ENCODE peak calls at places on chromosomes 5 and 9, in six cellular contexts. One of them, this sample, is unnamed.

GRCh38 chr9:111036946-111037743 is 1.1 kb downstream of the LPAR1 start:
- DNase-seq in A549: no peak
- DNase-seq in GM12878: no peak
- DNase-seq in endothelial cell of umbilical vein: no peak
- DNase-seq in HepG2: no peak
- DNase-seq in K562: no peak
- DNase-seq in this sample: no peak

GRCh38 chr9:137774775-137775386 is 102.7 kb upstream of the CACNA1B start:
- DNase-seq in A549: no peak
- DNase-seq in GM12878: no peak
- DNase-seq in endothelial cell of umbilical vein: no peak
- DNase-seq in HepG2: no peak
- DNase-seq in K562: no peak
- DNase-seq in this sample: no peak

GRCh38 chr9:128088253-128088945 is 20.4 kb downstream of the SLC25A25 start:
- DNase-seq in A549: no peak
- DNase-seq in GM12878: no peak
- DNase-seq in endothelial cell of umbilical vein: no peak
- DNase-seq in HepG2: no peak
- DNase-seq in K562: no peak
- DNase-seq in this sample: no peak

GRCh38 chr5:90134892-90135291 is 274.7 kb downstream of the CETN3 start:
- DNase-seq in A549: no peak
- DNase-seq in GM12878: no peak
- DNase-seq in endothelial cell of umbilical vein: peak
- DNase-seq in HepG2: no peak
- DNase-seq in K562: no peak
- DNase-seq in this sample: no peak

GRCh38 chr5:141420855-141421488 is at the start of gene PCDHGA11:
- DNase-seq in A549: no peak
- DNase-seq in GM12878: peak
- DNase-seq in endothelial cell of umbilical vein: peak
- DNase-seq in HepG2: no peak
- DNase-seq in K562: peak
- DNase-seq in this sample: peak

GRCh38 chr9:136044207-136044970 is 50.7 kb downstream of the NACC2 start:
- DNase-seq in A549: no peak
- DNase-seq in GM12878: no peak
- DNase-seq in endothelial cell of umbilical vein: no peak
- DNase-seq in HepG2: no peak
- DNase-seq in K562: no peak
- DNase-seq in this sample: no peak

GRCh38 chr5:98179791-98180755 is 593.4 kb upstream of the RGMB start:
- DNase-seq in A549: no peak
- DNase-seq in GM12878: no peak
- DNase-seq in endothelial cell of umbilical vein: no peak
- DNase-seq in HepG2: no peak
- DNase-seq in K562: no peak
- DNase-seq in this sample: no peak

GRCh38 chr9:30075451-30076199 is 2308.8 kb upstream of the ACO1 start:
- DNase-seq in A549: peak
- DNase-seq in GM12878: peak
- DNase-seq in endothelial cell of umbilical vein: no peak
- DNase-seq in HepG2: peak
- DNase-seq in K562: no peak
- DNase-seq in this sample: peak

GRCh38 chr9:2356391-2356790 is 265.2 kb upstream of the VLDLR start:
- DNase-seq in A549: no peak
- DNase-seq in GM12878: no peak
- DNase-seq in endothelial cell of umbilical vein: no peak
- DNase-seq in HepG2: no peak
- DNase-seq in K562: no peak
- DNase-seq in this sample: no peak

GRCh38 chr5:62029303-62029702 is 276.7 kb upstream of the KIF2A start:
- DNase-seq in A549: no peak
- DNase-seq in GM12878: no peak
- DNase-seq in endothelial cell of umbilical vein: no peak
- DNase-seq in HepG2: no peak
- DNase-seq in K562: no peak
- DNase-seq in this sample: no peak

GRCh38 chr9:28956111-28956880 is 1383.0 kb upstream of the C9orf72 start:
- DNase-seq in A549: no peak
- DNase-seq in GM12878: no peak
- DNase-seq in endothelial cell of umbilical vein: no peak
- DNase-seq in HepG2: no peak
- DNase-seq in K562: no peak
- DNase-seq in this sample: no peak

GRCh38 chr5:112205840-112206239 is 213.2 kb downstream of the EPB41L4A start:
- DNase-seq in A549: no peak
- DNase-seq in GM12878: no peak
- DNase-seq in endothelial cell of umbilical vein: no peak
- DNase-seq in HepG2: no peak
- DNase-seq in K562: peak
- DNase-seq in this sample: no peak

GRCh38 chr5:369151-369939 is 47.8 kb downstream of the AHRR start:
- DNase-seq in A549: no peak
- DNase-seq in GM12878: peak
- DNase-seq in endothelial cell of umbilical vein: no peak
- DNase-seq in HepG2: no peak
- DNase-seq in K562: no peak
- DNase-seq in this sample: no peak

GRCh38 chr9:110777201-110777842 is 108.7 kb downstream of the MUSK start:
- DNase-seq in A549: no peak
- DNase-seq in GM12878: no peak
- DNase-seq in endothelial cell of umbilical vein: peak
- DNase-seq in HepG2: no peak
- DNase-seq in K562: no peak
- DNase-seq in this sample: no peak

GRCh38 chr5:146399446-146399845 is 47.7 kb upstream of the TCERG1 start:
- DNase-seq in A549: no peak
- DNase-seq in GM12878: no peak
- DNase-seq in endothelial cell of umbilical vein: no peak
- DNase-seq in HepG2: no peak
- DNase-seq in K562: no peak
- DNase-seq in this sample: peak

GRCh38 chr9:4225291-4226119 is 74.4 kb downstream of the GLIS3 start:
- DNase-seq in A549: no peak
- DNase-seq in GM12878: no peak
- DNase-seq in endothelial cell of umbilical vein: no peak
- DNase-seq in HepG2: no peak
- DNase-seq in K562: no peak
- DNase-seq in this sample: peak

GRCh38 chr5:141848771-141849370 is 29.3 kb downstream of the PCDH1 start:
- DNase-seq in A549: peak
- DNase-seq in GM12878: no peak
- DNase-seq in endothelial cell of umbilical vein: peak
- DNase-seq in HepG2: peak
- DNase-seq in K562: peak
- DNase-seq in this sample: no peak

GRCh38 chr5:106875591-106876297 is 795.0 kb downstream of the EFNA5 start:
- DNase-seq in A549: peak
- DNase-seq in GM12878: no peak
- DNase-seq in endothelial cell of umbilical vein: no peak
- DNase-seq in HepG2: peak
- DNase-seq in K562: peak
- DNase-seq in this sample: peak

GRCh38 chr5:73867344-73868335 is 241.6 kb downstream of the ARHGEF28 start:
- DNase-seq in A549: no peak
- DNase-seq in GM12878: no peak
- DNase-seq in endothelial cell of umbilical vein: no peak
- DNase-seq in HepG2: no peak
- DNase-seq in K562: no peak
- DNase-seq in this sample: no peak

GRCh38 chr9:136095028-136095494 is at the start of gene NACC2:
- DNase-seq in A549: no peak
- DNase-seq in GM12878: no peak
- DNase-seq in endothelial cell of umbilical vein: peak
- DNase-seq in HepG2: no peak
- DNase-seq in K562: peak
- DNase-seq in this sample: peak

GRCh38 chr5:143717400-143717799 is 94.6 kb upstream of the HMHB1 start:
- DNase-seq in A549: no peak
- DNase-seq in GM12878: no peak
- DNase-seq in endothelial cell of umbilical vein: peak
- DNase-seq in HepG2: no peak
- DNase-seq in K562: no peak
- DNase-seq in this sample: no peak

GRCh38 chr5:83718195-83718825 is 2.3 kb downstream of the HAPLN1 start:
- DNase-seq in A549: peak
- DNase-seq in GM12878: no peak
- DNase-seq in endothelial cell of umbilical vein: peak
- DNase-seq in HepG2: peak
- DNase-seq in K562: peak
- DNase-seq in this sample: peak

GRCh38 chr9:87599901-87600610 is 102.4 kb downstream of the DAPK1 start:
- DNase-seq in A549: peak
- DNase-seq in GM12878: no peak
- DNase-seq in endothelial cell of umbilical vein: peak
- DNase-seq in HepG2: peak
- DNase-seq in K562: no peak
- DNase-seq in this sample: no peak

GRCh38 chr9:117412006-117412715 is 2.7 kb downstream of the ASTN2 start:
- DNase-seq in A549: no peak
- DNase-seq in GM12878: no peak
- DNase-seq in endothelial cell of umbilical vein: no peak
- DNase-seq in HepG2: no peak
- DNase-seq in K562: no peak
- DNase-seq in this sample: no peak

GRCh38 chr5:124377386-124377785 is 369.1 kb downstream of the ZNF608 start:
- DNase-seq in A549: no peak
- DNase-seq in GM12878: no peak
- DNase-seq in endothelial cell of umbilical vein: no peak
- DNase-seq in HepG2: no peak
- DNase-seq in K562: no peak
- DNase-seq in this sample: no peak

GRCh38 chr9:27679338-27679737 is 106.1 kb upstream of the C9orf72 start:
- DNase-seq in A549: no peak
- DNase-seq in GM12878: no peak
- DNase-seq in endothelial cell of umbilical vein: no peak
- DNase-seq in HepG2: no peak
- DNase-seq in K562: no peak
- DNase-seq in this sample: no peak

GRCh38 chr5:172659909-172660628 is 19.0 kb downstream of the NEURL1B start:
- DNase-seq in A549: no peak
- DNase-seq in GM12878: no peak
- DNase-seq in endothelial cell of umbilical vein: no peak
- DNase-seq in HepG2: peak
- DNase-seq in K562: no peak
- DNase-seq in this sample: peak

GRCh38 chr5:175829718-175830585 is 41.4 kb upstream of the CPLX2 start:
- DNase-seq in A549: no peak
- DNase-seq in GM12878: no peak
- DNase-seq in endothelial cell of umbilical vein: no peak
- DNase-seq in HepG2: no peak
- DNase-seq in K562: no peak
- DNase-seq in this sample: no peak

GRCh38 chr5:23419115-23419514 is 88.3 kb upstream of the PRDM9 start:
- DNase-seq in A549: peak
- DNase-seq in GM12878: no peak
- DNase-seq in endothelial cell of umbilical vein: no peak
- DNase-seq in HepG2: no peak
- DNase-seq in K562: no peak
- DNase-seq in this sample: no peak

DNA sequence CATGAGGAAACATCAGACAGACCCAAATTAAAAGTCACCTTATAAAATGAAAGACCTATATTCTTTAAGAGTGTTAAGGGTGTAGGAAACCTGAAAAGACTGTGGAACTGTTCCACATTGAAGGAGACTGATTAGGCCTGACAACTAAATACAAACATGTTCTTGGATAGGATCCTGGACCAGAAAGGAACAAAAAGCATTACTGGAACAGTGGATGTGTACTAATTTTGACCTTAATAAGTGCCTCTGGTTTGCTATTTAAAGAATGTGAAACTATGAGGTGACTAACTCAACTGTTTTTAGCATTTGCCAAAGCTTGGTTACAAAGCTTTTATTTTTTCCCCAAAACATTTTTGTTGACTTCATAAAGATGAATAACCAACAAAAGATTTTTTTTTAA is 340.6 kb downstream of the CAAP1 start:
- DNase-seq in A549: no peak
- DNase-seq in GM12878: no peak
- DNase-seq in endothelial cell of umbilical vein: no peak
- DNase-seq in HepG2: no peak
- DNase-seq in K562: no peak
- DNase-seq in this sample: no peak
- TF ChIP-seq MYC in A549: no peak
- TF ChIP-seq MYC in GM12878: no peak
- TF ChIP-seq MYC in endothelial cell of umbilical vein: no peak
- TF ChIP-seq MYC in HepG2: no peak
- TF ChIP-seq MYC in K562: no peak
- TF ChIP-seq MYC in this sample: no peak

GRCh38 chr9:129720181-129720864 is 32.5 kb downstream of the PTGES start:
- DNase-seq in A549: peak
- DNase-seq in GM12878: no peak
- DNase-seq in endothelial cell of umbilical vein: no peak
- DNase-seq in HepG2: peak
- DNase-seq in K562: peak
- DNase-seq in this sample: no peak
- TF ChIP-seq CTCF in A549: no peak
- TF ChIP-seq CTCF in GM12878: peak
- TF ChIP-seq CTCF in endothelial cell of umbilical vein: peak
- TF ChIP-seq CTCF in HepG2: peak
- TF ChIP-seq CTCF in K562: peak
- TF ChIP-seq CTCF in this sample: peak

DNA sequence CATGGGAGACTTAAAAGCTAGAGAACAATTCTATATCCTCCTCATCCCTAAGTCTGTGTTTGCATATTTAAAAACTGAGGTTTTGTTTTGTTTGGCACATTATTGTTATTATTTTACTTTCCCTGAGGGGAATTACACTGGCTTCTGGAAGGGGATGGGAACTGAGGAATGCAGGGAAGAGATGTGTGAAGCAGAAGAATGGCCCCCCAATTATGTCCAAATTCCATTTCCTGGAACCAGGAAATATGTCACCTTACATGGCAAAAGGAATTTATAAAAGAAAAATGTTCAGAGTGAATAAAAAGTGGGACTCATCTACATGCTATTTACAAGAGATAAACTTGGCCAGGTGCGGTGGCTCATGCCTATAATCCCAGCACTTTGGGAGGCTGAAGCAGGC is 129.8 kb downstream of the MARCHF11 start:
- DNase-seq in A549: no peak
- DNase-seq in GM12878: no peak
- DNase-seq in endothelial cell of umbilical vein: no peak
- DNase-seq in HepG2: no peak
- DNase-seq in K562: no peak
- DNase-seq in this sample: no peak
- TF ChIP-seq MYC in A549: no peak
- TF ChIP-seq MYC in GM12878: no peak
- TF ChIP-seq MYC in endothelial cell of umbilical vein: no peak
- TF ChIP-seq MYC in HepG2: no peak
- TF ChIP-seq MYC in K562: no peak
- TF ChIP-seq MYC in this sample: no peak

DNA sequence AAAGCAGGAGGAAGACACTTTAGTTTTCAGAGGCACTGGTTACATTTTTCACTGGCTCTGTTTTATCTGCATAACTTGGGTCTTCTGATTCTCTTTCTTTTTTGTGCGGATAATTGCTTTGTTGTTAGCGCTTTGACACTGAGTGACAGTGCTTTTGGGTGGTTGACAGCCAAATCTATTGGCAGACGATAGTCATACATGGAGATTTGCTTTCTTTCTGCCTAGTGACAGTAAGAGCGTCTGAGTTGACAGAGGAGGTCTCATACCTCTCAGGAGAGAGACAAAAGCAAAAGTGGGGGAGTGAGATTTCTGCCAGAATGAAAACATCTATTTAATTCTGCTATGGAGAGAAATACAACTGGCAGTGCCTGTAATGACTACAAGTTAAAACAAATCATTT is 2278.0 kb upstream of the WWC1 start:
- DNase-seq in A549: no peak
- DNase-seq in GM12878: no peak
- DNase-seq in endothelial cell of umbilical vein: no peak
- DNase-seq in HepG2: no peak
- DNase-seq in K562: no peak
- DNase-seq in this sample: no peak
- TF ChIP-seq CTCF in A549: no peak
- TF ChIP-seq CTCF in GM12878: no peak
- TF ChIP-seq CTCF in endothelial cell of umbilical vein: no peak
- TF ChIP-seq CTCF in HepG2: no peak
- TF ChIP-seq CTCF in K562: no peak
- TF ChIP-seq CTCF in this sample: no peak

This sample was measured in NB4.